ENCODE peak calls at places on chromosomes 5 and 9, in four cellular contexts. B, H, A and O are unnamed samples.
A peak's percentile ranks its signal among the peaks of the same experiment; 100 is the strongest.

GRCh38 chr5:142080248-142080647 is 28.3 kb upstream of the NDFIP1 start:
- DNase-seq in B (no peak), A (no peak), H (no peak), O (no peak)

GRCh38 chr5:163894645-163895044 is 389.2 kb downstream of the MAT2B start:
- DNase-seq in A (no peak), B (no peak), H (no peak), O (no peak)

GRCh38 chr5:157265714-157266285 is at the start of gene CYFIP2:
- DNase-seq in A (peak; percentile 22), H (peak; percentile 32), B (peak; percentile 87), O (no peak)

GRCh38 chr9:119441338-119441737 is 72.1 kb upstream of the BRINP1 start:
- DNase-seq in B (no peak), A (no peak), H (no peak), O (no peak)

GRCh38 chr5:89087128-89087527 is 204.1 kb upstream of the MEF2C start:
- DNase-seq in H (no peak), A (no peak), B (no peak), O (no peak)

GRCh38 chr9:135641745-135642144 is 2.4 kb upstream of the GLT6D1 start:
- DNase-seq in A (no peak), H (no peak), B (no peak), O (no peak)

GRCh38 chr5:88251048-88251711 is 17.5 kb downstream of the TMEM161B start:
- DNase-seq in B (no peak), A (no peak), H (no peak), O (no peak)

GRCh38 chr5:82911902-82912301 is 165.3 kb downstream of the TMEM167A start:
- DNase-seq in B (no peak), A (no peak), H (no peak), O (no peak)

GRCh38 chr9:93911871-93912554 is 43.1 kb downstream of the BARX1 start:
- DNase-seq in B (no peak), A (no peak), H (no peak), O (no peak)

GRCh38 chr5:157651623-157652376 is 438 bp downstream of the SOX30 start:
- DNase-seq in A (peak; percentile 45), H (no peak), B (peak; percentile 73), O (no peak)